ENCODE peak calls at places on chromosomes 13 and 19, in four cellular contexts. O is effector memory CD4-positive, alpha-beta T cell; N is CD8-positive, alpha-beta memory T cell; S is neural progenitor cell. V is an unnamed sample.
A peak's percentile ranks its signal among the peaks of the same experiment; 100 is the strongest.

GRCh38 chr13:85314686-85315085 is 484.5 kb downstream of the SLITRK6 start:
- DNase-seq in O (no peak), N (no peak), S (peak; percentile 48), V (peak; percentile 5)

GRCh38 chr19:10106100-10106936 is at the start of gene PPAN:
- DNase-seq in O (peak; percentile 98), N (peak; percentile 96), S (peak; percentile 100), V (peak; percentile 94)

GRCh38 chr19:50794074-50794777 is 4.0 kb downstream of the ACP4 start:
- DNase-seq in O (no peak), N (no peak), S (no peak), V (no peak)

GRCh38 chr13:72253754-72254153 is 386.8 kb upstream of the DACH1 start:
- DNase-seq in O (no peak), N (no peak), S (no peak), V (no peak)

GRCh38 chr19:36973021-36973843 is 57.1 kb downstream of the ZNF568 start:
- DNase-seq in O (peak; percentile 73), N (peak; percentile 74), S (no peak), V (no peak)

GRCh38 chr19:42191855-42192254 is 25.6 kb downstream of the DEDD2 start:
- DNase-seq in O (no peak), N (no peak), S (no peak), V (no peak)

GRCh38 chr13:106110241-106110855 is 425.1 kb downstream of the EFNB2 start:
- DNase-seq in O (no peak), N (no peak), S (peak; percentile 28), V (peak; percentile 86)

GRCh38 chr13:33197551-33197971 is 88.0 kb downstream of the STARD13 start:
- DNase-seq in O (no peak), N (no peak), S (no peak), V (no peak)

GRCh38 chr19:39430675-39431593 is 4.8 kb downstream of the RPS16 start:
- DNase-seq in O (peak; percentile 76), N (peak; percentile 63), S (no peak), V (peak; percentile 73)

GRCh38 chr19:50377051-50377441 is 789 bp downstream of the NR1H2 start:
- DNase-seq in O (peak; percentile 58), N (peak; percentile 58), S (no peak), V (no peak)

GRCh38 chr13:50713849-50714248 is 129.6 kb downstream of the DLEU7 start:
- DNase-seq in O (no peak), N (no peak), S (no peak), V (peak; percentile 55)

GRCh38 chr13:113457510-113457909 is 4.2 kb upstream of the ADPRHL1 start:
- DNase-seq in O (no peak), N (no peak), S (no peak), V (no peak)

GRCh38 chr13:100565291-100565690 is 23.3 kb downstream of the GGACT start:
- DNase-seq in O (no peak), N (no peak), S (no peak), V (no peak)

GRCh38 chr19:31312004-31312403 is 37.2 kb downstream of the TSHZ3 start:
- DNase-seq in O (no peak), N (no peak), S (no peak), V (peak; percentile 41)

GRCh38 chr19:5632657-5633056 is 9.8 kb downstream of the SAFB start:
- DNase-seq in O (no peak), N (no peak), S (no peak), V (no peak)

GRCh38 chr19:5631511-5632240 is 8.8 kb downstream of the SAFB start:
- DNase-seq in O (no peak), N (no peak), S (no peak), V (no peak)

GRCh38 chr19:5632241-5632612 is 9.3 kb downstream of the SAFB start:
- DNase-seq in O (no peak), N (no peak), S (no peak), V (no peak)

GRCh38 chr19:5637971-5638370 is 15.1 kb downstream of the SAFB start:
- DNase-seq in O (no peak), N (no peak), S (no peak), V (no peak)

GRCh38 chr19:5635427-5635826 is 12.5 kb downstream of the SAFB start:
- DNase-seq in O (no peak), N (no peak), S (no peak), V (no peak)
- H3K36me3 ChIP-seq in O (peaks cover 6% of the 10 kb centered on the region), N (no peaks in the 10 kb centered on the region), S (peaks cover under 1% of the 10 kb centered on the region), V (peaks cover 56% of the 10 kb centered on the region)

DNA sequence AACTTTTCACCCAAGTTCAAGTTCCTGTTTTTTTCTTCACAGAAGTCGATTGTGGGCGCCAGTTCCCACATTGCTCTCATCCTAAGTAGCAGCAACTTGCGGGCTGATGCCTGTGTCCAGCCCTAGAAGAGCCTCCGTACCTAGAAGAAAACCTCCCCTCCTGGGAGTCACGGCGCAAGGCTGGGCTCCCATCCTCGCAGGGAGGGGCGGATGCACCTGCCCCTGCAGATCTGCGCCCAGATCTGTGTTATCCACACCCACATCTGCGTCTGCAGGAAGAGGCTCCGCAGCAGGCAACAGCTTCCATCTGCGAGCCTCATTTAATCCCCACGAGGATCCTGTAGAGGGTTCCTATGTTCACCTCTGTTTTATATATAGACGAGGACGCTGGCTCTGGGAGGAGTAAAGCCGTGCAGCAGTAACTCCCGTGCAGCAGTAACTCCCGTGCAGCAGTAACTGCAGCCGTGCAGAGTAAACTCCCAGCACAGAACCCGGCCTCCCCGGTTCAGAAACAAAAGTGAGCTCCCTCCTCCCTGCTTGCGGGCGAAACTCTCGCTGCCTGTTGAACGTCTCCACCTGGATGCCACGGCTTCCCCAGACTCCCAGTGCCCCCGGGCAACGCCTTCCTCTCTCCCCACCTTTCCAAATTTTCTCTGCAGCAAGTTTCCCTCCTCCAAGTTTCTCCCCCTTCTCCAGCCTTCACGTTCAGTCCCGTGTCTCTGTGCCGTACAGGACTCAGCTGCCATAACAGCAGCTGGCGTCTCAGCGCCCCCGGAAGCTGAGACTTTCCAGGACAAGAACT is 23.5 kb upstream of the LAIR1 start:
- DNase-seq in O (no peak), N (no peak), S (no peak), V (no peak)
- H3K4me3 ChIP-seq in O (peak overlapping the region; percentile 58), N (peak overlapping the region; percentile 82), S (peak overlapping the region; percentile 22), V (no peak overlapping the region)

GRCh38 chr19:16535381-16535780 is 6.9 kb downstream of the CHERP start:
- DNase-seq in O (no peak), N (no peak), S (no peak), V (no peak)
- H3K36me3 ChIP-seq in O (peaks cover 66% of the 10 kb centered on the region), N (peaks cover 34% of the 10 kb centered on the region), S (no peaks in the 10 kb centered on the region), V (peaks cover 98% of the 10 kb centered on the region)

GRCh38 chr19:1469936-1470863 is 8.8 kb downstream of the C19orf25 start:
- DNase-seq in O (peak; percentile 55), N (peak; percentile 63), S (peak; percentile 92), V (no peak)

GRCh38 chr19:1472227-1473055 is 6.6 kb downstream of the C19orf25 start:
- DNase-seq in O (no peak), N (no peak), S (no peak), V (no peak)

GRCh38 chr19:1469200-1469935 is 9.6 kb downstream of the C19orf25 start:
- DNase-seq in O (no peak), N (no peak), S (peak; percentile 73), V (no peak)

GRCh38 chr19:1471514-1472107 is 7.4 kb downstream of the C19orf25 start:
- DNase-seq in O (no peak), N (no peak), S (peak; percentile 49), V (no peak)

DNA sequence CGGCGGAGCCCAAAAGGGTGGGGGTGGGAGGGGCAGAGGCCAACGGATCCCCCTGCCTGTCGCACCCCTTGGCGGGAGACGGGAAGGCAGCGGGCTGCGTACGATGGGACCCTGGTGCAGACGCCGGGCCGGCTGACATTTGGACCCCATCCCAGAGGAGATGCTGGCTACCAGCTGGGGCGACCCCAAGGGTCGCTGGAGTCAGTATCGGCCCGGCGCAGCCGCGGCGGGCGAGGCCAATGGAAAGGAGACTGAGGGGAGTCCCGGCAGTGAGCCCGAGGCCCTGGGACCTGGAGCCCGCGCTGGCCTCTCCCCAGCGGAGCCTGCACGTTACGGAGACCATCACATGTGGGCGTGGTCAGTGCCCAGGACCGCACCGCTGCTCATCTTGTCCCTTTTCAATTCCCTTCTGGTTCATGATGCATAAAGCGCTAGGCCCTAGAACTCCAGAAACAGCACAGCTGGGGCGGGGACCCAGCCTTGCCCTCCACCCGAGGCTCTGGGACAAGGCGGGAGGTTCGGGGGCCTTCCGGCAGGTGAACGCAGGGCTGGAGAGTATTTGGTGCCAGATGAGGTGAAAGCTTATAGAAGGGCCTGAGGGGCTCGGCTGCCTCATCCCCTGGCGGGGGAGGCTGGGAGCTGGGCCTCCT is 8.0 kb downstream of the C19orf25 start:
- DNase-seq in O (no peak), N (peak; percentile 12), S (peak; percentile 92), V (peak; percentile 14)
- H3K4me3 ChIP-seq in O (peak overlapping the region; percentile 64), N (peak overlapping the region; percentile 61), S (peak overlapping the region; percentile 45), V (no peak overlapping the region)

DNA sequence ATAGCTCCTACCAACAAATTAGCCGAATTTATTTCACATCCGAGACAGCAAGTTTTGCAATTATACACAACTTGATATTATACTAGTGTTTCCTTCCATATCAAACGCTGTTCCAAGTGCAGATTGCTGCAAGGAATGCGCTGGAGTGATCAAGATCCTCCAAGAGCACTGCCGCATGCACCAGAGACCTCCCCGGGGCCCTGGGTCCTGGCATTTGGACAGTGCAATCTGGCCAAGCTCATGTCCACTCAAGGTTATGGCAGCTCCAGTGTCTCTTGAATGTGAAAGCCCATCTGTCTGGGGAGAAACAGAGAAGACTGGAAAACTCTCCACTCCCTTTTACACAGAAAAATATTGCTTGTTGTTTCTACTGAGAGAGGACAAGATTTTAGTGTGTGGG is 111.9 kb downstream of the HSPH1 start:
- DNase-seq in O (no peak), N (no peak), S (no peak), V (no peak)
- H3K36me3 ChIP-seq in O (no peaks in the 10 kb centered on the region), N (no peaks in the 10 kb centered on the region), S (no peaks in the 10 kb centered on the region), V (no peaks in the 10 kb centered on the region)

GRCh38 chr19:48446579-48446978 is 796 bp downstream of the GRWD1 start:
- DNase-seq in O (no peak), N (no peak), S (no peak), V (no peak)
- H3K4me3 ChIP-seq in O (peak overlapping the region; percentile 80), N (peak overlapping the region; percentile 83), S (peak overlapping the region; percentile 89), V (peak overlapping the region; percentile 84)

DNA sequence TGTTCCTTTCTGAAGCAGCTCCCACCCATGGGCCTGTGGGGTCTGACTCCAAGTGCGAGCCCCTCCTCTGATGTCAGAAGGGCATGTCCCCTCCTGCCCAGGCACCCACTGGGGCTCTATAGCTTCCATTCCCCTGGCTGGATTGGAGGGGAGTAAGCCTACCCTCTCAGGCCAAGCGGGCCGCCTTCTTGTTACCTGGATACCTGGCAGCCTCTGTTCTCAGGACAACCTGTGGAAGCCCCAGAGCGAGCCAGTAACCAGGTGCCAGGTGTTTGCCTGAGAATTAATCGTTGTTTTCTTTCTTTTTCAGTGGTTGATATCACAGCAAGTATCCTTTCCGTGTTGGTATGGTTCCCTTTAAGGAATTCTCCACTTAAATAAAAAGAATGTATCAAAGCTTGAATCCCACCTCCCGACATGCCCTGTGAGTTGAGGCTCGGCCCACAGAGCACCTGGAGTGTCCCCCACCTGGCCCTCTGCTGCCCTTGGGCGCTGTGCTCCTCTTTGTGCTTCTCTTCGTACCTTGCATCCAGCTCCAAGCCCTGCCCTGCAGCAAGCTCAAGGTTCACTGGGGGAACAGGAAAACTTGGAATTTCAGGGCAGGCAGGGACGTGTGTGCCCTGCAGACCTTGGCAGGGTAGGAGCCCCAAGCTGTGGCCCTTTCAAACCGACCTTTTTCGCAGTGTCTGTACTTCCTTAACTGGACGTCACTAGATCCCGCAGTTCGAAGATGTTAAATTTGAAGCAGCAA is 15.0 kb downstream of the MAU2 start:
- DNase-seq in O (no peak), N (no peak), S (no peak), V (no peak)
- H3K36me3 ChIP-seq in O (peaks cover 42% of the 10 kb centered on the region), N (peaks cover 30% of the 10 kb centered on the region), S (peaks cover 4% of the 10 kb centered on the region), V (peaks cover 71% of the 10 kb centered on the region)

V was measured in SJSA1.